ENCODE peak calls at places on chromosomes 4 and X, in four cellular contexts. One of them, this sample, is unnamed.
A peak's percentile ranks its signal among the peaks of the same experiment; 100 is the strongest.

GRCh38 chr4:74933562-74934015 is 673 bp downstream of the PARM1 start:
- DNase-seq in right atrium auricular region: no peak
- DNase-seq in fibroblast of lung: peak; percentile 0
- DNase-seq in HCT116: no peak
- DNase-seq in this sample: no peak

GRCh38 chrX:154321152-154321551 is 25.6 kb downstream of the TKTL1 start:
- DNase-seq in right atrium auricular region: no peak
- DNase-seq in fibroblast of lung: no peak
- DNase-seq in HCT116: no peak
- DNase-seq in this sample: no peak

GRCh38 chr4:73388887-73389286 is 15.2 kb upstream of the ALB start:
- DNase-seq in right atrium auricular region: no peak
- DNase-seq in fibroblast of lung: no peak
- DNase-seq in HCT116: no peak
- DNase-seq in this sample: no peak

GRCh38 chr4:117137143-117137542 is 51.8 kb upstream of the TRAM1L1 start:
- DNase-seq in right atrium auricular region: no peak
- DNase-seq in fibroblast of lung: peak; percentile 94
- DNase-seq in HCT116: peak; percentile 50
- DNase-seq in this sample: peak; percentile 2

GRCh38 chr4:137300776-137301175 is 231.5 kb downstream of the PCDH18 start:
- DNase-seq in right atrium auricular region: no peak
- DNase-seq in fibroblast of lung: peak; percentile 65
- DNase-seq in HCT116: no peak
- DNase-seq in this sample: no peak

GRCh38 chr4:7741946-7742806 is 197.5 kb downstream of the AFAP1 start:
- DNase-seq in right atrium auricular region: no peak
- DNase-seq in fibroblast of lung: no peak
- DNase-seq in HCT116: no peak
- DNase-seq in this sample: no peak

GRCh38 chr4:39406763-39407583 is at the start of gene KLB:
- DNase-seq in right atrium auricular region: no peak
- DNase-seq in fibroblast of lung: no peak
- DNase-seq in HCT116: no peak
- DNase-seq in this sample: no peak

GRCh38 chr4:8192748-8193738 is 6.0 kb upstream of the SH3TC1 start:
- DNase-seq in right atrium auricular region: no peak
- DNase-seq in fibroblast of lung: peak; percentile 53
- DNase-seq in HCT116: peak; percentile 39
- DNase-seq in this sample: no peak

GRCh38 chr4:150960079-150960478 is 55.0 kb downstream of the LRBA start:
- DNase-seq in right atrium auricular region: no peak
- DNase-seq in fibroblast of lung: peak; percentile 38
- DNase-seq in HCT116: no peak
- DNase-seq in this sample: no peak

GRCh38 chrX:47297874-47298273 is 65.1 kb downstream of the USP11 start:
- DNase-seq in right atrium auricular region: no peak
- DNase-seq in fibroblast of lung: no peak
- DNase-seq in HCT116: peak; percentile 23
- DNase-seq in this sample: no peak

GRCh38 chr4:25654971-25655963 is at the start of gene SLC34A2:
- DNase-seq in right atrium auricular region: no peak
- DNase-seq in fibroblast of lung: no peak
- DNase-seq in HCT116: no peak
- DNase-seq in this sample: no peak

GRCh38 chr4:34181891-34182290 is 2062.4 kb downstream of the ARAP2 start:
- DNase-seq in right atrium auricular region: no peak
- DNase-seq in fibroblast of lung: peak; percentile 49
- DNase-seq in HCT116: peak; percentile 13
- DNase-seq in this sample: no peak

GRCh38 chr4:129929052-129929451 is 833.1 kb downstream of the C4orf33 start:
- DNase-seq in right atrium auricular region: no peak
- DNase-seq in fibroblast of lung: no peak
- DNase-seq in HCT116: no peak
- DNase-seq in this sample: no peak

GRCh38 chr4:88320780-88321373 is 36.5 kb upstream of the PPM1K start:
- DNase-seq in right atrium auricular region: no peak
- DNase-seq in fibroblast of lung: peak; percentile 66
- DNase-seq in HCT116: no peak
- DNase-seq in this sample: no peak

GRCh38 chr4:168577624-168578023 is 80.8 kb downstream of the PALLD start:
- DNase-seq in right atrium auricular region: no peak
- DNase-seq in fibroblast of lung: no peak
- DNase-seq in HCT116: no peak
- DNase-seq in this sample: no peak

GRCh38 chr4:77899607-77900006 is 37.0 kb downstream of the MRPL1 start:
- DNase-seq in right atrium auricular region: no peak
- DNase-seq in fibroblast of lung: no peak
- DNase-seq in HCT116: no peak
- DNase-seq in this sample: no peak

GRCh38 chrX:12581546-12581945 is 209.7 kb upstream of the PRPS2 start:
- DNase-seq in right atrium auricular region: no peak
- DNase-seq in fibroblast of lung: no peak
- DNase-seq in HCT116: no peak
- DNase-seq in this sample: no peak

GRCh38 chr4:117574085-117574484 is 460.2 kb upstream of the NDST3 start:
- DNase-seq in right atrium auricular region: no peak
- DNase-seq in fibroblast of lung: no peak
- DNase-seq in HCT116: no peak
- DNase-seq in this sample: no peak

GRCh38 chr4:133865606-133866327 is 335.8 kb downstream of the PABPC4L start:
- DNase-seq in right atrium auricular region: no peak
- DNase-seq in fibroblast of lung: peak; percentile 99
- DNase-seq in HCT116: peak; percentile 75
- DNase-seq in this sample: peak; percentile 72

GRCh38 chr4:92387459-92388069 is 83.8 kb downstream of the GRID2 start:
- DNase-seq in right atrium auricular region: no peak
- DNase-seq in fibroblast of lung: peak; percentile 46
- DNase-seq in HCT116: peak; percentile 68
- DNase-seq in this sample: peak; percentile 3

GRCh38 chr4:100843897-100844296 is 326.1 kb upstream of the EMCN start:
- DNase-seq in right atrium auricular region: no peak
- DNase-seq in fibroblast of lung: peak; percentile 45
- DNase-seq in HCT116: no peak
- DNase-seq in this sample: no peak

GRCh38 chrX:104913348-104913747 is 307.1 kb downstream of the TEX13A start:
- DNase-seq in right atrium auricular region: no peak
- DNase-seq in fibroblast of lung: peak; percentile 12
- DNase-seq in HCT116: no peak
- DNase-seq in this sample: no peak

GRCh38 chrX:140318306-140318705 is 186.6 kb downstream of the SOX3 start:
- DNase-seq in right atrium auricular region: no peak
- DNase-seq in fibroblast of lung: peak; percentile 82
- DNase-seq in HCT116: no peak
- DNase-seq in this sample: no peak

GRCh38 chr4:77777135-77777777 is 41.9 kb downstream of the CNOT6L start:
- DNase-seq in right atrium auricular region: no peak
- DNase-seq in fibroblast of lung: peak; percentile 22
- DNase-seq in HCT116: no peak
- DNase-seq in this sample: no peak

GRCh38 chrX:15451913-15452312 is 41.2 kb downstream of the PIR start:
- DNase-seq in right atrium auricular region: no peak
- DNase-seq in fibroblast of lung: peak; percentile 24
- DNase-seq in HCT116: no peak
- DNase-seq in this sample: no peak

GRCh38 chr4:16457944-16458343 is 231.7 kb upstream of the TAPT1 start:
- DNase-seq in right atrium auricular region: no peak
- DNase-seq in fibroblast of lung: peak; percentile 68
- DNase-seq in HCT116: no peak
- DNase-seq in this sample: no peak

GRCh38 chr4:46390353-46391058 is 578 bp upstream of the GABRA2 start:
- DNase-seq in right atrium auricular region: no peak
- DNase-seq in fibroblast of lung: no peak
- DNase-seq in HCT116: no peak
- DNase-seq in this sample: no peak

GRCh38 chr4:61531188-61531587 is 331.1 kb downstream of the ADGRL3 start:
- DNase-seq in right atrium auricular region: no peak
- DNase-seq in fibroblast of lung: no peak
- DNase-seq in HCT116: no peak
- DNase-seq in this sample: no peak

GRCh38 chr4:160887668-160888067 is 1276.1 kb downstream of the FSTL5 start:
- DNase-seq in right atrium auricular region: no peak
- DNase-seq in fibroblast of lung: no peak
- DNase-seq in HCT116: no peak
- DNase-seq in this sample: no peak

GRCh38 chrX:41386222-41386990 is 52.4 kb downstream of the DDX3X start:
- DNase-seq in right atrium auricular region: no peak
- DNase-seq in fibroblast of lung: peak; percentile 55
- DNase-seq in HCT116: no peak
- DNase-seq in this sample: no peak

GRCh38 chr4:7168106-7168505 is 24.2 kb upstream of the SORCS2 start:
- DNase-seq in right atrium auricular region: no peak
- DNase-seq in fibroblast of lung: no peak
- DNase-seq in HCT116: no peak
- DNase-seq in this sample: no peak

GRCh38 chr4:169724251-169724650 is 33.5 kb downstream of the HPF1 start:
- DNase-seq in right atrium auricular region: no peak
- DNase-seq in fibroblast of lung: peak; percentile 85
- DNase-seq in HCT116: no peak
- DNase-seq in this sample: no peak

GRCh38 chrX:76427560-76428242 is at the start of gene MAGEE1:
- DNase-seq in right atrium auricular region: peak; percentile 70
- DNase-seq in fibroblast of lung: peak; percentile 46
- DNase-seq in HCT116: peak; percentile 32
- DNase-seq in this sample: peak; percentile 0

GRCh38 chrX:16517206-16517605 is 132.8 kb upstream of the S100G start:
- DNase-seq in right atrium auricular region: no peak
- DNase-seq in fibroblast of lung: no peak
- DNase-seq in HCT116: no peak
- DNase-seq in this sample: no peak

GRCh38 chrX:44961817-44962607 is 89.0 kb downstream of the KDM6A start:
- DNase-seq in right atrium auricular region: no peak
- DNase-seq in fibroblast of lung: no peak
- DNase-seq in HCT116: no peak
- DNase-seq in this sample: no peak
- H3K4me3 ChIP-seq in right atrium auricular region: no peak overlapping the region
- H3K4me3 ChIP-seq in fibroblast of lung: no peak overlapping the region
- H3K4me3 ChIP-seq in HCT116: no peak overlapping the region
- H3K4me3 ChIP-seq in this sample: no peak overlapping the region

GRCh38 chrX:1535241-1536041 is 1.5 kb downstream of the P2RY8 start:
- DNase-seq in right atrium auricular region: no peak
- DNase-seq in fibroblast of lung: no peak
- DNase-seq in HCT116: no peak
- DNase-seq in this sample: no peak
- H3K4me3 ChIP-seq in right atrium auricular region: no peak overlapping the region
- H3K4me3 ChIP-seq in fibroblast of lung: no peak overlapping the region
- H3K4me3 ChIP-seq in HCT116: no peak overlapping the region
- H3K4me3 ChIP-seq in this sample: no peak overlapping the region

DNA sequence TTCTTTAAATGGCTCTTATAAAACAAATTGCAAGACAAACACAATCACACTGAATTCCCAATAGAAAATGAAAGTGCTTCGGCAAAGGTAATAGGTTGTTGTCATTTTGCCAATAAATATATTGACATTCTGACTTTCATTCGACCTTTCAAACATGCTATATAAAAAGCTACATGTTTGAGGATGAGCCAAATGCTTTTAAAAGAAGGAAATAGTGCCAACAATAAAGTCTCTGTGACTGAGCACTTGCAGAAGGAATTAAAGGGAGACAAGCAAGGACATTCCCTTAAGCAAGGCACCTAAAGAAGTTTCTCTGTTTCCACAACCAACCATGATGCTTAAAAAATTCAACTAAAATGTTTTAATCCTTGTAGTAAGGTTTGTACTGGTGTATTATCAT is 389.9 kb downstream of the PDGFC start:
- DNase-seq in right atrium auricular region: no peak
- DNase-seq in fibroblast of lung: no peak
- DNase-seq in HCT116: no peak
- DNase-seq in this sample: no peak
- H3K4me3 ChIP-seq in right atrium auricular region: no peak overlapping the region
- H3K4me3 ChIP-seq in fibroblast of lung: peak overlapping the region; percentile 8
- H3K4me3 ChIP-seq in HCT116: no peak overlapping the region
- H3K4me3 ChIP-seq in this sample: no peak overlapping the region

DNA sequence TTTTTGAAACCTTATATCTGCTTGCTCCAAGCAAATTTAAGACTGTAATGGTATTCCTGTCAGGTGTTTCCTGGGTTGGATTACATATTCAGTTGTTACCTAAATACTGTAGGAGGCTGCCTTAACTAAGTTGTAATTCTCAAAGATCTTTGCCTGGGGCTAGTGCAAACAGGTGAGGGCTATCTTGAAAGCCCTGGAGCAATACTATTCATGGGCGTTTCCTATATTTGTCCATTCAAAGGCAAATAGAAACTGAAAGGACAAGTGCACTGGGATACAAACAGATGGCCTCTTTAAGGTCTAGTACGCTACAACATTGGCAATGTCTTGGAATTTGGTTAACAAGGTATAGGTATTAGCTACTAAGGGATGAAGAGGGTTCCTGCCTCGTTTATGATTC is 84.1 kb upstream of the CT45A1 start:
- DNase-seq in right atrium auricular region: no peak
- DNase-seq in fibroblast of lung: no peak
- DNase-seq in HCT116: no peak
- DNase-seq in this sample: no peak
- H3K4me3 ChIP-seq in right atrium auricular region: no peak overlapping the region
- H3K4me3 ChIP-seq in fibroblast of lung: no peak overlapping the region
- H3K4me3 ChIP-seq in HCT116: no peak overlapping the region
- H3K4me3 ChIP-seq in this sample: no peak overlapping the region

This sample was measured in HFF-Myc.